ENCODE peak calls at places on chromosomes 5 and 9, in four cellular contexts. E, B, R and L are unnamed samples.
A peak's percentile ranks its signal among the peaks of the same experiment; 100 is the strongest.

GRCh38 chr9:137959641-137960411 is 82.2 kb downstream of the CACNA1B start:
- DNase-seq in E (no peak), B (no peak), R (no peak), L (no peak)

GRCh38 chr9:125593581-125593980 is 113.4 kb downstream of the MAPKAP1 start:
- DNase-seq in E (peak; percentile 26), B (no peak), R (no peak), L (no peak)

GRCh38 chr5:98121036-98121936 is 652.2 kb upstream of the RGMB start:
- DNase-seq in E (no peak), B (no peak), R (no peak), L (no peak)

GRCh38 chr9:10443805-10444204 is 169.0 kb downstream of the PTPRD start:
- DNase-seq in E (no peak), B (no peak), R (no peak), L (no peak)

GRCh38 chr5:171593401-171593800 is 174.0 kb downstream of the FGF18 start:
- DNase-seq in E (no peak), B (no peak), R (no peak), L (no peak)

GRCh38 chr9:35728041-35728971 is 3.7 kb downstream of the TLN1 start:
- DNase-seq in E (peak; percentile 97), B (no peak), R (no peak), L (no peak)

GRCh38 chr9:98191615-98192502 is 578 bp downstream of the CORO2A start:
- DNase-seq in E (no peak), B (no peak), R (no peak), L (no peak)

GRCh38 chr9:104860280-104860679 is 67.7 kb downstream of the ABCA1 start:
- DNase-seq in E (no peak), B (no peak), R (no peak), L (no peak)

GRCh38 chr5:24823625-24824024 is 178.8 kb upstream of the CDH10 start:
- DNase-seq in E (peak; percentile 0), B (no peak), R (no peak), L (no peak)

GRCh38 chr9:12771891-12772290 is 2.9 kb upstream of the LURAP1L start:
- DNase-seq in E (peak; percentile 58), B (no peak), R (no peak), L (no peak)

GRCh38 chr5:41527201-41527779 is 16.9 kb upstream of the PLCXD3 start:
- DNase-seq in E (peak; percentile 96), B (no peak), R (no peak), L (no peak)